ENCODE peak calls at places on chromosomes 5 and 9, in six cellular contexts. V is body of pancreas, Z is Right ventricle myocardium inferior, I is T-helper 17 cell, G is heart left ventricle, R is hepatic stellate cell. U is an unnamed sample.
A peak's percentile ranks its signal among the peaks of the same experiment; 100 is the strongest.

GRCh38 chr5:10111575-10111974 is 138.1 kb downstream of the ATPSCKMT start:
- DNase-seq in R (peak; percentile 69), V (no peak), G (no peak), Z (no peak), I (no peak), U (no peak)

GRCh38 chr5:56303511-56303910 is 70.4 kb upstream of the ANKRD55 start:
- DNase-seq in V (no peak), G (no peak), R (no peak), I (no peak), Z (no peak), U (no peak)

GRCh38 chr5:171770153-171770552 is 15.5 kb upstream of the SMIM23 start:
- DNase-seq in R (no peak), I (no peak), G (no peak), V (no peak), Z (no peak), U (no peak)

GRCh38 chr5:174617285-174617684 is 107.1 kb upstream of the MSX2 start:
- DNase-seq in V (no peak), I (no peak), Z (no peak), G (no peak), R (no peak), U (no peak)

GRCh38 chr9:86469476-86470087 is 115.4 kb upstream of the TUT7 start:
- DNase-seq in I (no peak), V (no peak), G (no peak), R (no peak), Z (no peak), U (no peak)

GRCh38 chr9:93667627-93668026 is 91.2 kb downstream of the PHF2 start:
- DNase-seq in Z (peak; percentile 4), I (no peak), V (no peak), G (no peak), R (no peak), U (no peak)

GRCh38 chr5:64811050-64811640 is 42.4 kb downstream of the CWC27 start:
- DNase-seq in Z (no peak), R (peak; percentile 4), I (no peak), V (no peak), G (no peak), U (no peak)

GRCh38 chr9:95005276-95006141 is 279.0 kb downstream of the AOPEP start:
- DNase-seq in V (peak; percentile 42), Z (no peak), R (no peak), G (no peak), I (no peak), U (no peak)

GRCh38 chr9:89664896-89665329 is 60.1 kb downstream of the GADD45G start:
- DNase-seq in Z (no peak), G (no peak), R (no peak), V (peak; percentile 96), I (no peak), U (no peak)

GRCh38 chr5:130720355-130720754 is 444.7 kb downstream of the HINT1 start:
- DNase-seq in R (peak; percentile 6), G (no peak), I (no peak), Z (no peak), V (no peak), U (no peak)

GRCh38 chr9:3125602-3126392 is 281.9 kb upstream of the PUM3 start:
- DNase-seq in R (no peak), Z (no peak), V (no peak), I (no peak), G (no peak), U (no peak)

GRCh38 chr9:129258823-129259301 is 80.8 kb upstream of the IER5L start:
- DNase-seq in V (peak; percentile 26), G (no peak), R (no peak), I (no peak), Z (peak; percentile 30), U (peak; percentile 42)

GRCh38 chr9:87959916-87960581 is 14.3 kb downstream of the CDK20 start:
- DNase-seq in V (peak; percentile 26), R (no peak), I (no peak), Z (no peak), G (no peak), U (no peak)

GRCh38 chr9:107142896-107143603 is 140.0 kb upstream of the RAD23B start:
- DNase-seq in I (no peak), V (no peak), Z (no peak), G (no peak), R (no peak), U (no peak)

GRCh38 chr5:66222455-66222854 is 78.4 kb downstream of the SREK1 start:
- DNase-seq in Z (no peak), I (no peak), R (no peak), V (no peak), G (no peak), U (no peak)

GRCh38 chr9:20139755-20140154 is 350.9 kb upstream of the SLC24A2 start:
- DNase-seq in Z (no peak), I (no peak), R (no peak), G (no peak), V (no peak), U (no peak)

GRCh38 chr9:129568560-129569505 is 52.1 kb downstream of the C9orf50 start:
- DNase-seq in V (peak; percentile 68), I (no peak), Z (peak; percentile 76), G (peak; percentile 64), R (peak; percentile 50), U (peak; percentile 73)

GRCh38 chr9:125142560-125143376 is 560 bp downstream of the SCAI start:
- DNase-seq in Z (no peak), G (no peak), I (peak; percentile 7), V (peak; percentile 13), R (no peak), U (no peak)

GRCh38 chr9:4106744-4107143 is 193.1 kb downstream of the GLIS3 start:
- DNase-seq in G (no peak), Z (no peak), V (no peak), I (no peak), R (no peak), U (no peak)

GRCh38 chr5:5103249-5103648 is 36.9 kb upstream of the ADAMTS16 start:
- DNase-seq in Z (no peak), I (no peak), V (no peak), R (no peak), G (no peak), U (no peak)

GRCh38 chr5:145931718-145932117 is 4.7 kb upstream of the SH3RF2 start:
- DNase-seq in Z (no peak), V (no peak), R (no peak), G (no peak), I (no peak), U (no peak)

GRCh38 chr5:149735066-149735465 is 5.0 kb downstream of the PPARGC1B start:
- DNase-seq in Z (no peak), I (no peak), G (peak; percentile 36), V (no peak), R (no peak), U (peak; percentile 58)

GRCh38 chr5:154849791-154850201 is 607 bp downstream of the FAXDC2 start:
- DNase-seq in V (no peak), Z (no peak), G (no peak), I (no peak), R (no peak), U (no peak)

GRCh38 chr5:149792963-149793362 is 62.9 kb downstream of the PPARGC1B start:
- DNase-seq in V (no peak), I (no peak), R (no peak), G (no peak), Z (no peak), U (no peak)

GRCh38 chr5:33311893-33312292 is 128.9 kb upstream of the TARS1 start:
- DNase-seq in G (no peak), Z (no peak), I (no peak), R (peak; percentile 21), V (no peak), U (no peak)

GRCh38 chr5:170861855-170862766 is at the start of gene RANBP17:
- DNase-seq in Z (peak; percentile 58), V (peak; percentile 64), I (no peak), R (peak; percentile 52), G (peak; percentile 41), U (peak; percentile 43)

GRCh38 chr5:132260714-132261615 is 3.5 kb downstream of the PDLIM4 start:
- DNase-seq in R (no peak), V (peak; percentile 74), I (no peak), G (peak; percentile 80), Z (no peak), U (peak; percentile 65)

GRCh38 chr5:148179234-148179824 is 11.0 kb downstream of the SPINK14 start:
- DNase-seq in V (no peak), R (no peak), G (no peak), I (no peak), Z (no peak), U (no peak)

GRCh38 chr5:176373100-176373818 is 8.0 kb downstream of the ARL10 start:
- DNase-seq in I (no peak), G (peak; percentile 47), V (peak; percentile 22), R (no peak), Z (no peak), U (no peak)

GRCh38 chr9:115517335-115518075 is 399.5 kb upstream of the TNC start:
- DNase-seq in I (no peak), G (no peak), V (no peak), Z (no peak), R (peak; percentile 2), U (no peak)

GRCh38 chr5:54669845-54670635 is 152.5 kb downstream of the SNX18 start:
- DNase-seq in V (no peak), R (no peak), Z (no peak), G (no peak), I (no peak), U (no peak)

GRCh38 chr5:135594416-135594960 is 15.7 kb upstream of the CXCL14 start:
- DNase-seq in V (no peak), I (no peak), G (no peak), Z (no peak), R (no peak), U (no peak)

GRCh38 chr9:137085918-137086530 is 761 bp upstream of the MAN1B1 start:
- DNase-seq in I (no peak), R (peak; percentile 51), V (peak; percentile 54), G (no peak), Z (no peak), U (peak; percentile 73)

U was measured in Right ventricle myocardium superior.